ENCODE peak calls at places on chromosomes 5 and 9, in ten cellular contexts. One of them, this sample, is unnamed.

GRCh38 chr9:86282979-86283535 is 719 bp upstream of the ISCA1 start:
- DNase-seq in islet precursor cell: peak
- DNase-seq in smooth muscle cell of the brain vasculature: peak
- DNase-seq in AG04449: peak
- DNase-seq in GM03348: peak
- DNase-seq in B cell: no peak
- DNase-seq in activated CD4-positive, alpha-beta T cell treated with anti-CD3 and anti-CD28 coated beads for 24 hours: no peak
- DNase-seq in neural progenitor cell: no peak
- DNase-seq in GM06990: no peak
- DNase-seq in NCI-H460: no peak
- DNase-seq in this sample: peak

GRCh38 chr5:65765582-65765981 is 43.6 kb downstream of the NLN start:
- DNase-seq in neural progenitor cell: no peak
- DNase-seq in B cell: no peak
- DNase-seq in islet precursor cell: no peak
- DNase-seq in activated CD4-positive, alpha-beta T cell treated with anti-CD3 and anti-CD28 coated beads for 24 hours: no peak
- DNase-seq in NCI-H460: no peak
- DNase-seq in AG04449: no peak
- DNase-seq in GM03348: no peak
- DNase-seq in GM06990: no peak
- DNase-seq in smooth muscle cell of the brain vasculature: no peak
- DNase-seq in this sample: no peak

GRCh38 chr9:121744002-121744686 is 92.7 kb downstream of the DAB2IP start:
- DNase-seq in neural progenitor cell: peak
- DNase-seq in activated CD4-positive, alpha-beta T cell treated with anti-CD3 and anti-CD28 coated beads for 24 hours: no peak
- DNase-seq in B cell: peak
- DNase-seq in AG04449: no peak
- DNase-seq in smooth muscle cell of the brain vasculature: no peak
- DNase-seq in GM06990: no peak
- DNase-seq in islet precursor cell: peak
- DNase-seq in NCI-H460: peak
- DNase-seq in GM03348: peak
- DNase-seq in this sample: no peak

GRCh38 chr9:14958989-14959388 is 48.8 kb upstream of the FREM1 start:
- DNase-seq in NCI-H460: no peak
- DNase-seq in AG04449: no peak
- DNase-seq in GM06990: no peak
- DNase-seq in B cell: no peak
- DNase-seq in activated CD4-positive, alpha-beta T cell treated with anti-CD3 and anti-CD28 coated beads for 24 hours: no peak
- DNase-seq in smooth muscle cell of the brain vasculature: no peak
- DNase-seq in GM03348: no peak
- DNase-seq in neural progenitor cell: no peak
- DNase-seq in islet precursor cell: no peak
- DNase-seq in this sample: no peak

GRCh38 chr5:158594595-158595242 is 505.0 kb downstream of the EBF1 start:
- DNase-seq in islet precursor cell: no peak
- DNase-seq in activated CD4-positive, alpha-beta T cell treated with anti-CD3 and anti-CD28 coated beads for 24 hours: no peak
- DNase-seq in GM06990: no peak
- DNase-seq in B cell: no peak
- DNase-seq in neural progenitor cell: no peak
- DNase-seq in smooth muscle cell of the brain vasculature: no peak
- DNase-seq in GM03348: no peak
- DNase-seq in NCI-H460: no peak
- DNase-seq in AG04449: no peak
- DNase-seq in this sample: no peak

GRCh38 chr5:28374492-28374934 is 1336.1 kb upstream of the CDH9 start:
- DNase-seq in neural progenitor cell: no peak
- DNase-seq in B cell: no peak
- DNase-seq in activated CD4-positive, alpha-beta T cell treated with anti-CD3 and anti-CD28 coated beads for 24 hours: no peak
- DNase-seq in GM03348: no peak
- DNase-seq in GM06990: no peak
- DNase-seq in NCI-H460: no peak
- DNase-seq in smooth muscle cell of the brain vasculature: no peak
- DNase-seq in islet precursor cell: peak
- DNase-seq in AG04449: no peak
- DNase-seq in this sample: no peak

GRCh38 chr5:118726891-118727290 is 261.5 kb downstream of the DTWD2 start:
- DNase-seq in neural progenitor cell: no peak
- DNase-seq in NCI-H460: no peak
- DNase-seq in B cell: no peak
- DNase-seq in AG04449: no peak
- DNase-seq in GM06990: no peak
- DNase-seq in smooth muscle cell of the brain vasculature: no peak
- DNase-seq in activated CD4-positive, alpha-beta T cell treated with anti-CD3 and anti-CD28 coated beads for 24 hours: no peak
- DNase-seq in GM03348: no peak
- DNase-seq in islet precursor cell: no peak
- DNase-seq in this sample: no peak

GRCh38 chr9:16191691-16192402 is 639.0 kb downstream of the CCDC171 start:
- DNase-seq in smooth muscle cell of the brain vasculature: peak
- DNase-seq in B cell: no peak
- DNase-seq in NCI-H460: peak
- DNase-seq in neural progenitor cell: peak
- DNase-seq in activated CD4-positive, alpha-beta T cell treated with anti-CD3 and anti-CD28 coated beads for 24 hours: peak
- DNase-seq in AG04449: no peak
- DNase-seq in GM06990: peak
- DNase-seq in GM03348: peak
- DNase-seq in islet precursor cell: peak
- DNase-seq in this sample: peak

GRCh38 chr5:171450423-171451246 is 31.2 kb downstream of the FGF18 start:
- DNase-seq in neural progenitor cell: peak
- DNase-seq in GM06990: no peak
- DNase-seq in B cell: no peak
- DNase-seq in NCI-H460: peak
- DNase-seq in activated CD4-positive, alpha-beta T cell treated with anti-CD3 and anti-CD28 coated beads for 24 hours: peak
- DNase-seq in AG04449: peak
- DNase-seq in GM03348: peak
- DNase-seq in islet precursor cell: peak
- DNase-seq in smooth muscle cell of the brain vasculature: peak
- DNase-seq in this sample: peak

GRCh38 chr5:145833616-145834200 is 1.4 kb downstream of the PRELID2 start:
- DNase-seq in B cell: no peak
- DNase-seq in smooth muscle cell of the brain vasculature: no peak
- DNase-seq in NCI-H460: no peak
- DNase-seq in neural progenitor cell: no peak
- DNase-seq in AG04449: no peak
- DNase-seq in GM06990: no peak
- DNase-seq in GM03348: no peak
- DNase-seq in islet precursor cell: no peak
- DNase-seq in activated CD4-positive, alpha-beta T cell treated with anti-CD3 and anti-CD28 coated beads for 24 hours: no peak
- DNase-seq in this sample: no peak

GRCh38 chr5:16539169-16539666 is 73.6 kb upstream of the ZNF622 start:
- DNase-seq in neural progenitor cell: no peak
- DNase-seq in GM03348: peak
- DNase-seq in islet precursor cell: no peak
- DNase-seq in AG04449: peak
- DNase-seq in NCI-H460: peak
- DNase-seq in smooth muscle cell of the brain vasculature: no peak
- DNase-seq in B cell: no peak
- DNase-seq in GM06990: no peak
- DNase-seq in activated CD4-positive, alpha-beta T cell treated with anti-CD3 and anti-CD28 coated beads for 24 hours: no peak
- DNase-seq in this sample: peak

GRCh38 chr5:122715095-122715494 is 59.8 kb upstream of the SNX2 start:
- DNase-seq in GM03348: peak
- DNase-seq in NCI-H460: no peak
- DNase-seq in islet precursor cell: no peak
- DNase-seq in activated CD4-positive, alpha-beta T cell treated with anti-CD3 and anti-CD28 coated beads for 24 hours: no peak
- DNase-seq in B cell: no peak
- DNase-seq in GM06990: no peak
- DNase-seq in smooth muscle cell of the brain vasculature: no peak
- DNase-seq in AG04449: no peak
- DNase-seq in neural progenitor cell: no peak
- DNase-seq in this sample: peak

GRCh38 chr5:39217365-39218281 is 1.7 kb downstream of the FYB1 start:
- DNase-seq in B cell: peak
- DNase-seq in neural progenitor cell: peak
- DNase-seq in smooth muscle cell of the brain vasculature: peak
- DNase-seq in activated CD4-positive, alpha-beta T cell treated with anti-CD3 and anti-CD28 coated beads for 24 hours: peak
- DNase-seq in NCI-H460: peak
- DNase-seq in AG04449: no peak
- DNase-seq in GM03348: peak
- DNase-seq in GM06990: peak
- DNase-seq in islet precursor cell: peak
- DNase-seq in this sample: peak

GRCh38 chr5:154857091-154857533 is 1.3 kb upstream of the CNOT8 start:
- DNase-seq in neural progenitor cell: peak
- DNase-seq in GM03348: peak
- DNase-seq in AG04449: no peak
- DNase-seq in B cell: no peak
- DNase-seq in NCI-H460: no peak
- DNase-seq in smooth muscle cell of the brain vasculature: no peak
- DNase-seq in activated CD4-positive, alpha-beta T cell treated with anti-CD3 and anti-CD28 coated beads for 24 hours: peak
- DNase-seq in islet precursor cell: no peak
- DNase-seq in GM06990: no peak
- DNase-seq in this sample: no peak

GRCh38 chr5:23994581-23995370 is 487.4 kb downstream of the PRDM9 start:
- DNase-seq in GM03348: peak
- DNase-seq in AG04449: no peak
- DNase-seq in activated CD4-positive, alpha-beta T cell treated with anti-CD3 and anti-CD28 coated beads for 24 hours: no peak
- DNase-seq in NCI-H460: no peak
- DNase-seq in B cell: no peak
- DNase-seq in neural progenitor cell: no peak
- DNase-seq in GM06990: no peak
- DNase-seq in islet precursor cell: no peak
- DNase-seq in smooth muscle cell of the brain vasculature: no peak
- DNase-seq in this sample: no peak

GRCh38 chr5:19608434-19608833 is 379.6 kb downstream of the CDH18 start:
- DNase-seq in GM03348: no peak
- DNase-seq in AG04449: no peak
- DNase-seq in B cell: no peak
- DNase-seq in smooth muscle cell of the brain vasculature: no peak
- DNase-seq in activated CD4-positive, alpha-beta T cell treated with anti-CD3 and anti-CD28 coated beads for 24 hours: no peak
- DNase-seq in neural progenitor cell: no peak
- DNase-seq in islet precursor cell: no peak
- DNase-seq in NCI-H460: peak
- DNase-seq in GM06990: no peak
- DNase-seq in this sample: no peak

GRCh38 chr5:68343421-68343826 is 127.9 kb downstream of the PIK3R1 start:
- DNase-seq in GM06990: peak
- DNase-seq in smooth muscle cell of the brain vasculature: no peak
- DNase-seq in islet precursor cell: peak
- DNase-seq in AG04449: no peak
- DNase-seq in GM03348: peak
- DNase-seq in activated CD4-positive, alpha-beta T cell treated with anti-CD3 and anti-CD28 coated beads for 24 hours: no peak
- DNase-seq in NCI-H460: no peak
- DNase-seq in B cell: no peak
- DNase-seq in neural progenitor cell: no peak
- DNase-seq in this sample: peak

GRCh38 chr9:77865385-77865784 is 166.2 kb downstream of the GNAQ start:
- DNase-seq in neural progenitor cell: no peak
- DNase-seq in GM03348: no peak
- DNase-seq in NCI-H460: no peak
- DNase-seq in B cell: no peak
- DNase-seq in activated CD4-positive, alpha-beta T cell treated with anti-CD3 and anti-CD28 coated beads for 24 hours: no peak
- DNase-seq in AG04449: no peak
- DNase-seq in islet precursor cell: no peak
- DNase-seq in smooth muscle cell of the brain vasculature: no peak
- DNase-seq in GM06990: no peak
- DNase-seq in this sample: no peak

GRCh38 chr9:71506821-71507220 is 261.5 kb downstream of the CEMIP2 start:
- DNase-seq in neural progenitor cell: no peak
- DNase-seq in smooth muscle cell of the brain vasculature: no peak
- DNase-seq in islet precursor cell: no peak
- DNase-seq in B cell: no peak
- DNase-seq in NCI-H460: peak
- DNase-seq in GM03348: peak
- DNase-seq in activated CD4-positive, alpha-beta T cell treated with anti-CD3 and anti-CD28 coated beads for 24 hours: no peak
- DNase-seq in AG04449: no peak
- DNase-seq in GM06990: no peak
- DNase-seq in this sample: peak

GRCh38 chr5:72066658-72067057 is 40.6 kb upstream of the MAP1B start:
- DNase-seq in GM06990: no peak
- DNase-seq in activated CD4-positive, alpha-beta T cell treated with anti-CD3 and anti-CD28 coated beads for 24 hours: no peak
- DNase-seq in B cell: no peak
- DNase-seq in NCI-H460: no peak
- DNase-seq in AG04449: peak
- DNase-seq in GM03348: peak
- DNase-seq in islet precursor cell: peak
- DNase-seq in neural progenitor cell: no peak
- DNase-seq in smooth muscle cell of the brain vasculature: no peak
- DNase-seq in this sample: peak

GRCh38 chr5:68180286-68181038 is 35.1 kb upstream of the PIK3R1 start:
- DNase-seq in B cell: no peak
- DNase-seq in neural progenitor cell: no peak
- DNase-seq in GM03348: no peak
- DNase-seq in activated CD4-positive, alpha-beta T cell treated with anti-CD3 and anti-CD28 coated beads for 24 hours: no peak
- DNase-seq in smooth muscle cell of the brain vasculature: no peak
- DNase-seq in GM06990: no peak
- DNase-seq in AG04449: no peak
- DNase-seq in NCI-H460: no peak
- DNase-seq in islet precursor cell: no peak
- DNase-seq in this sample: no peak

GRCh38 chr5:160021818-160022446 is 13.0 kb downstream of the TTC1 start:
- DNase-seq in smooth muscle cell of the brain vasculature: peak
- DNase-seq in islet precursor cell: peak
- DNase-seq in B cell: peak
- DNase-seq in NCI-H460: peak
- DNase-seq in GM03348: peak
- DNase-seq in AG04449: no peak
- DNase-seq in activated CD4-positive, alpha-beta T cell treated with anti-CD3 and anti-CD28 coated beads for 24 hours: no peak
- DNase-seq in GM06990: peak
- DNase-seq in neural progenitor cell: peak
- DNase-seq in this sample: peak

GRCh38 chr9:98860871-98861293 is 53.4 kb downstream of the GALNT12 start:
- DNase-seq in GM06990: no peak
- DNase-seq in neural progenitor cell: peak
- DNase-seq in smooth muscle cell of the brain vasculature: peak
- DNase-seq in GM03348: peak
- DNase-seq in islet precursor cell: peak
- DNase-seq in activated CD4-positive, alpha-beta T cell treated with anti-CD3 and anti-CD28 coated beads for 24 hours: no peak
- DNase-seq in B cell: no peak
- DNase-seq in AG04449: peak
- DNase-seq in NCI-H460: peak
- DNase-seq in this sample: peak

GRCh38 chr9:133437753-133438531 is 15.8 kb downstream of the ADAMTS13 start:
- DNase-seq in NCI-H460: no peak
- DNase-seq in GM06990: no peak
- DNase-seq in GM03348: no peak
- DNase-seq in activated CD4-positive, alpha-beta T cell treated with anti-CD3 and anti-CD28 coated beads for 24 hours: no peak
- DNase-seq in AG04449: no peak
- DNase-seq in smooth muscle cell of the brain vasculature: no peak
- DNase-seq in neural progenitor cell: no peak
- DNase-seq in islet precursor cell: peak
- DNase-seq in B cell: no peak
- DNase-seq in this sample: no peak

GRCh38 chr5:131545856-131546255 is 89.2 kb downstream of the RAPGEF6 start:
- DNase-seq in activated CD4-positive, alpha-beta T cell treated with anti-CD3 and anti-CD28 coated beads for 24 hours: no peak
- DNase-seq in NCI-H460: no peak
- DNase-seq in smooth muscle cell of the brain vasculature: no peak
- DNase-seq in AG04449: peak
- DNase-seq in GM06990: no peak
- DNase-seq in islet precursor cell: no peak
- DNase-seq in neural progenitor cell: no peak
- DNase-seq in B cell: no peak
- DNase-seq in GM03348: peak
- DNase-seq in this sample: no peak

GRCh38 chr9:97938081-97938644 is at the start of gene HEMGN:
- DNase-seq in AG04449: no peak
- DNase-seq in B cell: no peak
- DNase-seq in GM06990: no peak
- DNase-seq in islet precursor cell: no peak
- DNase-seq in NCI-H460: no peak
- DNase-seq in smooth muscle cell of the brain vasculature: no peak
- DNase-seq in neural progenitor cell: no peak
- DNase-seq in activated CD4-positive, alpha-beta T cell treated with anti-CD3 and anti-CD28 coated beads for 24 hours: no peak
- DNase-seq in GM03348: no peak
- DNase-seq in this sample: no peak

GRCh38 chr5:130706696-130707095 is 458.4 kb downstream of the HINT1 start:
- DNase-seq in neural progenitor cell: no peak
- DNase-seq in AG04449: no peak
- DNase-seq in NCI-H460: no peak
- DNase-seq in GM03348: no peak
- DNase-seq in GM06990: no peak
- DNase-seq in smooth muscle cell of the brain vasculature: no peak
- DNase-seq in islet precursor cell: no peak
- DNase-seq in activated CD4-positive, alpha-beta T cell treated with anti-CD3 and anti-CD28 coated beads for 24 hours: no peak
- DNase-seq in B cell: no peak
- DNase-seq in this sample: no peak

GRCh38 chr5:1479581-1480188 is 34.4 kb upstream of the SLC6A3 start:
- DNase-seq in neural progenitor cell: peak
- DNase-seq in islet precursor cell: peak
- DNase-seq in NCI-H460: peak
- DNase-seq in GM03348: peak
- DNase-seq in B cell: peak
- DNase-seq in GM06990: peak
- DNase-seq in AG04449: peak
- DNase-seq in activated CD4-positive, alpha-beta T cell treated with anti-CD3 and anti-CD28 coated beads for 24 hours: no peak
- DNase-seq in smooth muscle cell of the brain vasculature: no peak
- DNase-seq in this sample: peak